ENCODE peak calls at places on chromosomes 16 and 17, in nine cellular contexts. F, W, Y, I, J, C, H, X and A are unnamed samples.

GRCh38 chr16:27324851-27325301 is 11.1 kb downstream of the IL4R start:
- DNase-seq in F (no peak), W (peak; percentile 32), Y (no peak), I (no peak), J (no peak), C (no peak), H (no peak), X (no peak), A (no peak)

GRCh38 chr17:61322316-61323014 is 77.2 kb upstream of the TBX2 start:
- DNase-seq in F (no peak), W (no peak), Y (no peak), I (no peak), J (no peak), C (no peak), H (no peak), X (no peak), A (no peak)

GRCh38 chr16:13919330-13919682 is 648 bp upstream of the ERCC4 start:
- DNase-seq in F (peak; percentile 45), W (no peak), Y (peak; percentile 25), I (no peak), J (no peak), C (no peak), H (peak; percentile 40), X (no peak), A (no peak)

GRCh38 chr17:30716461-30717289 is 107.8 kb downstream of the CRLF3 start:
- DNase-seq in F (peak; percentile 16), W (no peak), Y (no peak), I (no peak), J (no peak), C (no peak), H (no peak), X (no peak), A (no peak)

GRCh38 chr17:4771519-4772234 is at the start of gene TM4SF5:
- DNase-seq in F (no peak), W (peak; percentile 87), Y (no peak), I (no peak), J (no peak), C (no peak), H (no peak), X (peak; percentile 76), A (no peak)

GRCh38 chr17:22435231-22435974 is 743.1 kb downstream of the KCNJ18 start:
- DNase-seq in F (no peak), W (no peak), Y (no peak), I (no peak), J (no peak), C (peak; percentile 75), H (no peak), X (no peak), A (no peak)

GRCh38 chr16:74874912-74875311 is 100.3 kb upstream of the FA2H start:
- DNase-seq in F (no peak), W (no peak), Y (no peak), I (peak; percentile 37), J (no peak), C (no peak), H (no peak), X (peak; percentile 28), A (no peak)

GRCh38 chr17:66689192-66689591 is 145.7 kb upstream of the CACNG5 start:
- DNase-seq in F (no peak), W (no peak), Y (no peak), I (no peak), J (no peak), C (no peak), H (no peak), X (no peak), A (no peak)

GRCh38 chr16:371729-372521 is 1.6 kb upstream of the MRPL28 start:
- DNase-seq in F (no peak), W (no peak), Y (no peak), I (no peak), J (no peak), C (peak; percentile 87), H (no peak), X (no peak), A (no peak)

GRCh38 chr16:48432136-48432535 is 46.9 kb upstream of the SIAH1 start:
- DNase-seq in F (no peak), W (peak; percentile 29), Y (no peak), I (no peak), J (no peak), C (no peak), H (no peak), X (no peak), A (no peak)

GRCh38 chr16:24775455-24775854 is 46.0 kb downstream of the TNRC6A start:
- DNase-seq in F (peak; percentile 37), W (peak; percentile 64), Y (peak; percentile 81), I (no peak), J (peak; percentile 48), C (peak; percentile 45), H (no peak), X (peak; percentile 67), A (no peak)

GRCh38 chr17:50537721-50538548 is 5.4 kb downstream of the EPN3 start:
- DNase-seq in F (no peak), W (no peak), Y (no peak), I (no peak), J (no peak), C (no peak), H (no peak), X (no peak), A (no peak)

GRCh38 chr17:5785867-5786509 is 201.7 kb upstream of the NLRP1 start:
- DNase-seq in F (peak; percentile 91), W (no peak), Y (no peak), I (no peak), J (no peak), C (no peak), H (no peak), X (no peak), A (no peak)

GRCh38 chr17:73546770-73547345 is 97.4 kb downstream of the SDK2 start:
- DNase-seq in F (no peak), W (peak; percentile 70), Y (peak; percentile 31), I (no peak), J (no peak), C (peak; percentile 87), H (peak; percentile 38), X (peak; percentile 39), A (peak; percentile 22)

GRCh38 chr17:9360610-9361571 is 214.7 kb downstream of the STX8 start:
- DNase-seq in F (peak; percentile 89), W (peak; percentile 18), Y (no peak), I (peak; percentile 52), J (peak; percentile 62), C (peak; percentile 68), H (peak; percentile 70), X (no peak), A (no peak)

GRCh38 chr17:80487511-80487910 is 11.1 kb upstream of the NPTX1 start:
- DNase-seq in F (no peak), W (no peak), Y (no peak), I (no peak), J (no peak), C (no peak), H (no peak), X (no peak), A (no peak)

GRCh38 chr16:15975172-15975571 is 25.8 kb downstream of the ABCC1 start:
- DNase-seq in F (no peak), W (no peak), Y (no peak), I (no peak), J (no peak), C (peak; percentile 42), H (no peak), X (no peak), A (no peak)

GRCh38 chr16:66973716-66974115 is 12.7 kb downstream of the CES3 start:
- DNase-seq in F (no peak), W (no peak), Y (no peak), I (no peak), J (no peak), C (no peak), H (no peak), X (no peak), A (no peak)

GRCh38 chr17:82105882-82106696 is 8.1 kb upstream of the FASN start:
- DNase-seq in F (peak; percentile 37), W (peak; percentile 78), Y (peak; percentile 91), I (no peak), J (peak; percentile 20), C (peak; percentile 46), H (peak; percentile 88), X (peak; percentile 83), A (no peak)

GRCh38 chr16:27256861-27257260 is 11.7 kb downstream of the NSMCE1 start:
- DNase-seq in F (no peak), W (no peak), Y (no peak), I (no peak), J (no peak), C (no peak), H (no peak), X (no peak), A (no peak)

GRCh38 chr17:57948169-57948554 is 7.0 kb downstream of the CUEDC1 start:
- DNase-seq in F (no peak), W (no peak), Y (no peak), I (no peak), J (no peak), C (no peak), H (no peak), X (no peak), A (no peak)
- H3K4me1 ChIP-seq in F (peaks cover 28% of the 10 kb centered on the region), W (peaks cover 92% of the 10 kb centered on the region), Y (peaks cover 15% of the 10 kb centered on the region), I (peaks cover 58% of the 10 kb centered on the region), J (peaks cover 9% of the 10 kb centered on the region), C (peaks cover 13% of the 10 kb centered on the region), H (peaks cover 94% of the 10 kb centered on the region), X (peaks cover 53% of the 10 kb centered on the region), A (peaks cover 67% of the 10 kb centered on the region)

GRCh38 chr16:88813396-88814143 is 1.8 kb upstream of the APRT start:
- DNase-seq in F (no peak), W (no peak), Y (no peak), I (no peak), J (no peak), C (no peak), H (no peak), X (no peak), A (no peak)
- TF ChIP-seq CTCF in F (no peak), W (no peak), Y (no peak), I (no peak), J (no peak), C (no peak), H (no peak), X (no peak), A (no peak)

DNA sequence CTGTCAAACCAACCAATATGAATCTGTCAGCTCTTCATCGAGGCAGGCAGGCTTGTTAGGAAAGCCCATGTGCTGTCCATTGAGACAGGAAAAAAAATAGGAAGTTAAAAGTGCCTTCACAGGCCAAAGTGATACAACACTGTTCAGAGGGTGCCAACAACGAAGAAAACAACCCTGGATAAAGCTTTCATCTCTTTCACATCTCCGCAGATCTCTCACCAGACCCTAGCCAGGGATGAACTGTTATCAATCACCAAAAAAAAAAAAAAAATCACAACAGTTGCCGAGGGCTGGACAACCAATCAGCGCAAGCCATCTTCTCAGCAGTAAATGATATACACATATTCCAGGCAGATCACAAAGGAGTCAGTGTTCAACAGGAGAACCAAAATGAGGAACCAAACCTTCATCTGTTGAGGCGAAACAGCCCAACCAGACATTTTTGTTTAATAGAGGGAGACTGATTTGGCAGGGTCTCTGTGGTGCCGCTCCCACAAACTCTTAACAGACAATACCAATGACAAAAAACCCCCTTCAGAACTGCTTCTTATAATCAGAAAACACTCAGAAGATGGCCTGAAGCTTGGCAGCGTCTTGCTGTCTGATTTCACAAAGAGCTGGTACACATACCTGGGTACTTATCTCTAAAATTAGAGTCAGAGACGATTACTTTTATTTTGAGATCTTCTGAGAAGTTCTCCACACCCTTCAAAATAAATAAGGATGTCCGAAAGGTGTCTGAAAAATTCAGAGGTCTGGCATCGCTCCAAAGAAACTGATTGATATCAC is 1.9 kb downstream of the MAP3K14 start:
- DNase-seq in F (peak; percentile 46), W (no peak), Y (no peak), I (no peak), J (no peak), C (no peak), H (peak; percentile 46), X (no peak), A (no peak)
- TF ChIP-seq POLR2A in F (no peak), W (peak; percentile 37), Y (no peak), I (no peak), J (no peak), C (no peak), H (no peak), X (no peak), A (no peak)

GRCh38 chr16:10388987-10389386 is 3.1 kb downstream of the ATF7IP2 start:
- DNase-seq in F (no peak), W (no peak), Y (no peak), I (no peak), J (no peak), C (no peak), H (no peak), X (no peak), A (no peak)
- H3K4me1 ChIP-seq in F (no peaks in the 10 kb centered on the region), W (peaks cover 14% of the 10 kb centered on the region), Y (no peaks in the 10 kb centered on the region), I (peaks cover 9% of the 10 kb centered on the region), J (peaks cover 3% of the 10 kb centered on the region), C (no peaks in the 10 kb centered on the region), H (peaks cover 7% of the 10 kb centered on the region), X (no peaks in the 10 kb centered on the region), A (peaks cover 17% of the 10 kb centered on the region)